ENCODE peak calls at places on chromosomes 2 and 18, in four cellular contexts. E is tibial nerve, Q is uterus, Z is transverse colon. M is an unnamed sample.

GRCh38 chr18:2547477-2548087 is 23.7 kb downstream of the METTL4 start:
- DNase-seq in E (no peak), Q (no peak), Z (no peak), M (no peak)

GRCh38 chr18:59616501-59616900 is 80.7 kb downstream of the CCBE1 start:
- DNase-seq in E (no peak), Q (no peak), Z (no peak), M (no peak)

GRCh38 chr2:101831351-101831865 is 133.9 kb downstream of the MAP4K4 start:
- DNase-seq in E (peak), Q (peak), Z (peak), M (no peak)

GRCh38 chr2:152034257-152034801 is 64.5 kb downstream of the CACNB4 start:
- DNase-seq in E (no peak), Q (no peak), Z (no peak), M (no peak)

GRCh38 chr2:120989911-120990441 is 254.3 kb downstream of the GLI2 start:
- DNase-seq in E (no peak), Q (peak), Z (no peak), M (no peak)

GRCh38 chr2:239706407-239706806 is 305.6 kb upstream of the HDAC4 start:
- DNase-seq in E (no peak), Q (no peak), Z (no peak), M (no peak)

GRCh38 chr2:43132523-43133301 is 93.7 kb downstream of the ZFP36L2 start:
- DNase-seq in E (no peak), Q (no peak), Z (no peak), M (no peak)

GRCh38 chr2:9138507-9139085 is 68.0 kb upstream of the ASAP2 start:
- DNase-seq in E (no peak), Q (no peak), Z (no peak), M (no peak)

GRCh38 chr2:227183657-227184367 is 19.4 kb downstream of the COL4A3 start:
- DNase-seq in E (no peak), Q (no peak), Z (no peak), M (no peak)

GRCh38 chr2:100588071-100588786 is 25.4 kb downstream of the PDCL3 start:
- DNase-seq in E (no peak), Q (no peak), Z (no peak), M (no peak)

GRCh38 chr2:242027676-242028450 is 158.3 kb downstream of the RTP5 start:
- DNase-seq in E (no peak), Q (no peak), Z (no peak), M (no peak)

GRCh38 chr2:191710411-191710900 is 32.5 kb downstream of the NABP1 start:
- DNase-seq in E (no peak), Q (no peak), Z (no peak), M (no peak)

GRCh38 chr2:10531874-10532273 is 83.7 kb upstream of the ODC1 start:
- DNase-seq in E (no peak), Q (no peak), Z (no peak), M (no peak)

GRCh38 chr2:81542119-81542518 is 1237.6 kb upstream of the LRRTM1 start:
- DNase-seq in E (no peak), Q (no peak), Z (no peak), M (no peak)

GRCh38 chr2:120451334-120451733 is 105.4 kb downstream of the INHBB start:
- DNase-seq in E (no peak), Q (no peak), Z (no peak), M (no peak)

GRCh38 chr2:24253303-24253919 is 78.6 kb downstream of the FAM228A start:
- DNase-seq in E (no peak), Q (no peak), Z (no peak), M (no peak)

GRCh38 chr2:74464406-74464805 is 776 bp downstream of the MOGS start:
- DNase-seq in E (no peak), Q (no peak), Z (no peak), M (no peak)

GRCh38 chr2:75844651-75845050 is 133.9 kb upstream of the GCFC2 start:
- DNase-seq in E (no peak), Q (no peak), Z (no peak), M (no peak)

GRCh38 chr2:180983468-180984388 is 3.3 kb downstream of the UBE2E3 start:
- DNase-seq in E (no peak), Q (no peak), Z (peak), M (no peak)

GRCh38 chr2:34317797-34318196 is 718.7 kb upstream of the FAM98A start:
- DNase-seq in E (no peak), Q (no peak), Z (no peak), M (no peak)

GRCh38 chr2:141393214-141393545 is 737.6 kb downstream of the LRP1B start:
- DNase-seq in E (no peak), Q (no peak), Z (no peak), M (no peak)

GRCh38 chr2:113391073-113391472 is 46.4 kb upstream of the ZNG1B start:
- DNase-seq in E (no peak), Q (no peak), Z (no peak), M (no peak)

GRCh38 chr2:171964328-171964727 is 35.4 kb upstream of the METAP1D start:
- DNase-seq in E (no peak), Q (no peak), Z (no peak), M (no peak)

GRCh38 chr2:232891621-232892071 is 21.6 kb downstream of the SNORC start:
- DNase-seq in E (no peak), Q (no peak), Z (no peak), M (no peak)

GRCh38 chr2:112048887-112049286 is 6.2 kb upstream of the TMEM87B start:
- DNase-seq in E (no peak), Q (peak), Z (peak), M (no peak)

GRCh38 chr2:27723372-27724144 is 48.0 kb upstream of the MRPL33 start:
- DNase-seq in E (peak), Q (peak), Z (peak), M (no peak)

GRCh38 chr2:68436270-68436669 is 30.8 kb downstream of the FBXO48 start:
- DNase-seq in E (no peak), Q (no peak), Z (no peak), M (no peak)

GRCh38 chr18:67217551-67218166 is 298.9 kb downstream of the DSEL start:
- DNase-seq in E (peak), Q (peak), Z (peak), M (no peak)

GRCh38 chr18:51135795-51136194 is 61.7 kb downstream of the MEX3C start:
- DNase-seq in E (no peak), Q (no peak), Z (no peak), M (no peak)
- TF ChIP-seq CTCF in E (peak), Q (no peak), Z (peak), M (peak)

GRCh38 chr18:34976534-34976898 is 64.7 kb upstream of the MAPRE2 start:
- DNase-seq in E (no peak), Q (no peak), Z (no peak), M (no peak)

GRCh38 chr18:34977787-34978532 is 63.3 kb upstream of the MAPRE2 start:
- DNase-seq in E (no peak), Q (no peak), Z (peak), M (peak)

GRCh38 chr18:34976084-34976483 is 65.1 kb upstream of the MAPRE2 start:
- DNase-seq in E (no peak), Q (no peak), Z (no peak), M (no peak)

GRCh38 chr18:34978533-34978893 is 62.7 kb upstream of the MAPRE2 start:
- DNase-seq in E (no peak), Q (no peak), Z (no peak), M (no peak)

DNA sequence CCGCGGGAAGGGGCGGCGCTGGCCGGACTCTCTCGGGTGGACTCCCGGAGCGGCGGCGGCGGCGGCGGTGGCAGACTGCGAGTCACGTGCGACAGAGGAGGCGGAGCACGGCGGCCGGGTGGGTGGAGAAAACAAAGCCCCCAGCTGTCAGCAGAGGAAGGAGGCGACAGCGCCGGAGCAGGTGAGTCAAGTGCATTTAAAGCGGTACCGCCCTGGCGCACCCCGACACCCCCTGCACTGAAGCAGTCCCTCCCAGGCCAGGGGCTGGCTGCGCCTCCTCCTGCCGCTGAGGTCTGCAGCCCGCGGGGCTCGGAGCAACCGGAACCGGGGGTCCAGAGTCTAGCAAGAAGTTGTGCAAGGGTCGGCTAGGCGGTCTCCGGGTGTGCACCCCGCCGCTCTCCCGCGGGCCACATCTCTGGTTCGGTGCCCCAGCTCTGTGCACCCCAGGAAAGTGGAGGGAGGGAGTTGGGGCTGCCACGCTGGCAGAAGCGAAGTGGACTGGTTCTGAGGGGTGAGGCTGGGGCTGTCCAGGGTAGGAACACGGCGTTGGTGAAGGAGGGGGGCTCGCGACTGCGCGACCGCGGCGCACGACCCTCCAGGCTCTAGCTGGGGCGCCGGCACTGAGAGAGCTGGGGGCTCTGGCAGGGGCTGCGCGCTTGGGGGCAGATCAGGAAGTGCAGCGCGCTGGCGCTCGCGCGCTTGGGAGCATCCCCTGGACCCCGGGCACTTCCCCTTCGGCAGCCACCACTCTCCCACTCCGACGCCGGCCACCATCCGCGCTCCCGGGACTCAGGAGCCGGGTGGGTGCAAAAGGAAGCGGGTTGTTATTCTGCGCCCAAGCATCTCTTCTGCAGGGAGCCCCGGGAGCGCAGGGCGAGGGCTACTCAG is 64.1 kb upstream of the MAPRE2 start:
- DNase-seq in E (peak), Q (peak), Z (peak), M (peak)
- TF ChIP-seq POLR2A in E (no peak), Q (no peak), Z (peak), M (no peak)

DNA sequence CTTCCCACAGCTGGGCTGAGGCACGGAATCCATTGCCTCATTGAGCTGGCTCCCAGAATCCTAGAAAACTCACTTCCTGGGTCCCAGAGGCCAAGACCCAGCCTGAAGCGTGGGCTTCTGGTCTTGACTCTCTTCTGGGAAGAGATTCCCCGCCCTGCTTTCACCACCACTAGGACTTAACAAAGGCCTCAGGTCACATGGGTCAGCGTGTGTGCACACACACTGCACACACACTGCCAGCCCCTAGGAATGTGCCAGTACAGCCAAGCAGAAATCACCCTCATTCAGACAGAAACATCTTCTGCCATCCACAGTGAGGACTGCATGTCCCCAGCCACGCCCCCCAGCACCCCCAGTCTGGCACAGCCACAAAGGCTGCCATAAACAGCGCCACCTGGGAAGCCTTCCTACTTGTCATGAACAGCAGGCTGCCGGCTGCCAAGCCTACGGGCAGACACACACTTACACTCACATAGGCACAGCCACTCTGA is 165.7 kb downstream of the TNS1 start:
- DNase-seq in E (peak), Q (peak), Z (peak), M (no peak)
- TF ChIP-seq CTCF in E (peak), Q (no peak), Z (no peak), M (no peak)

DNA sequence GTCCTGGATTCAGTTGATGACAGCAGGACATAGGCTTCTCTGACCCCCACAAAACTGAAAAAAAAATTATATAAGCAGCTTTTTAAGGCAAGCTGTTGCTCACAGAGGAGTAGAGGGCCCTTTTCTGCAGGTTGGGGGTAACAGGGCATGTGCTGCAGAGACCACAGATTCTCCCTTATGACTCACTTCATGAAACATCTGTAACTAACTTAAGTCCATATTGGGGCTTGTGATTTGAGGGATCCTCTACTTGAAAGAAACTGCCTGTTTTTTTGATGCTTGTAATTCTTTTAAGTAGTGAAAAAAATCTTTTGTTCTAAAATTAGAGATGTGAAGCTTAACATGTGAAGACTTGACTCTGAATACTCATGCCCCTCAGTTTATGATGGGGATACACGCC is 33.4 kb downstream of the XRCC5 start:
- DNase-seq in E (no peak), Q (no peak), Z (no peak), M (no peak)
- TF ChIP-seq POLR2A in E (no peak), Q (no peak), Z (no peak), M (no peak)

M was measured in esophagus squamous epithelium.